ENCODE peak calls at places on chromosomes 3 and 15, in ten cellular contexts. K is CD8-positive, alpha-beta T cell; A is IMR-90; P is lower lobe of right lung; H is GM12865; D is sigmoid colon; I is psoas muscle; B is K562; V is thoracic aorta; L is neural progenitor cell. Z is an unnamed sample.

GRCh38 chr3:196440041-196440537 is 7.9 kb upstream of the UBXN7 start:
- DNase-seq in K (no peak), A (peak), P (no peak), H (peak), D (no peak), I (peak), B (no peak), V (no peak), L (no peak), Z (peak)

GRCh38 chr3:105553851-105554250 is 187.1 kb downstream of the ALCAM start:
- DNase-seq in K (no peak), A (peak), P (no peak), H (no peak), D (no peak), I (no peak), B (no peak), V (no peak), L (no peak), Z (peak)

GRCh38 chr15:58213587-58214360 is 75.6 kb downstream of the AQP9 start:
- DNase-seq in K (no peak), A (peak), P (no peak), H (no peak), D (no peak), I (no peak), B (no peak), V (no peak), L (no peak), Z (peak)

GRCh38 chr3:42094992-42095391 is 3.8 kb downstream of the TRAK1 start:
- DNase-seq in K (no peak), A (no peak), P (no peak), H (no peak), D (no peak), I (no peak), B (no peak), V (no peak), L (no peak), Z (no peak)

GRCh38 chr3:42535981-42536784 is 33.7 kb downstream of the VIPR1 start:
- DNase-seq in K (peak), A (no peak), P (no peak), H (peak), D (no peak), I (no peak), B (peak), V (no peak), L (peak), Z (peak)

GRCh38 chr15:85618956-85619491 is 175.7 kb downstream of the KLHL25 start:
- DNase-seq in K (peak), A (peak), P (no peak), H (peak), D (peak), I (peak), B (no peak), V (peak), L (peak), Z (peak)

GRCh38 chr3:98039322-98040024 is 4.4 kb upstream of the GABRR3 start:
- DNase-seq in K (peak), A (peak), P (no peak), H (peak), D (no peak), I (no peak), B (peak), V (peak), L (peak), Z (peak)

GRCh38 chr3:65871305-65872141 is 167.2 kb downstream of the MAGI1 start:
- DNase-seq in K (no peak), A (peak), P (peak), H (no peak), D (peak), I (peak), B (no peak), V (no peak), L (peak), Z (peak)

GRCh38 chr3:108283006-108283405 is 13.3 kb upstream of the HHLA2 start:
- DNase-seq in K (no peak), A (no peak), P (no peak), H (no peak), D (no peak), I (no peak), B (no peak), V (no peak), L (no peak), Z (no peak)

GRCh38 chr15:89400121-89400996 is 65.7 kb upstream of the POLG start:
- DNase-seq in K (no peak), A (no peak), P (no peak), H (no peak), D (no peak), I (no peak), B (no peak), V (no peak), L (peak), Z (no peak)

GRCh38 chr15:89400997-89401590 is 66.5 kb upstream of the POLG start:
- DNase-seq in K (no peak), A (no peak), P (no peak), H (no peak), D (no peak), I (no peak), B (no peak), V (no peak), L (no peak), Z (no peak)

GRCh38 chr15:89402406-89402805 is 67.8 kb upstream of the POLG start:
- DNase-seq in K (no peak), A (no peak), P (no peak), H (no peak), D (no peak), I (no peak), B (no peak), V (no peak), L (no peak), Z (no peak)

GRCh38 chr15:89399390-89400120 is 64.9 kb upstream of the POLG start:
- DNase-seq in K (peak), A (no peak), P (no peak), H (peak), D (no peak), I (no peak), B (peak), V (no peak), L (peak), Z (no peak)

GRCh38 chr15:89401636-89402252 is 67.1 kb upstream of the POLG start:
- DNase-seq in K (no peak), A (peak), P (no peak), H (peak), D (no peak), I (no peak), B (peak), V (no peak), L (no peak), Z (peak)
- TF ChIP-seq CTCF in K (no peak), A (no peak), P (no peak), H (no peak), D (no peak), I (no peak), B (no peak), V (no peak), L (no peak), Z (no peak)

GRCh38 chr15:56987286-56987685 is 68.8 kb downstream of the TCF12 start:
- DNase-seq in K (no peak), A (no peak), P (no peak), H (no peak), D (no peak), I (no peak), B (no peak), V (no peak), L (no peak), Z (no peak)

GRCh38 chr15:56985871-56986270 is 67.4 kb downstream of the TCF12 start:
- DNase-seq in K (no peak), A (no peak), P (no peak), H (no peak), D (no peak), I (no peak), B (no peak), V (no peak), L (no peak), Z (no peak)

GRCh38 chr15:56988219-56988618 is 69.8 kb downstream of the TCF12 start:
- DNase-seq in K (no peak), A (no peak), P (no peak), H (no peak), D (no peak), I (no peak), B (no peak), V (no peak), L (no peak), Z (no peak)

GRCh38 chr15:56982987-56983386 is 64.5 kb downstream of the TCF12 start:
- DNase-seq in K (no peak), A (no peak), P (no peak), H (no peak), D (no peak), I (no peak), B (no peak), V (no peak), L (peak), Z (no peak)

DNA sequence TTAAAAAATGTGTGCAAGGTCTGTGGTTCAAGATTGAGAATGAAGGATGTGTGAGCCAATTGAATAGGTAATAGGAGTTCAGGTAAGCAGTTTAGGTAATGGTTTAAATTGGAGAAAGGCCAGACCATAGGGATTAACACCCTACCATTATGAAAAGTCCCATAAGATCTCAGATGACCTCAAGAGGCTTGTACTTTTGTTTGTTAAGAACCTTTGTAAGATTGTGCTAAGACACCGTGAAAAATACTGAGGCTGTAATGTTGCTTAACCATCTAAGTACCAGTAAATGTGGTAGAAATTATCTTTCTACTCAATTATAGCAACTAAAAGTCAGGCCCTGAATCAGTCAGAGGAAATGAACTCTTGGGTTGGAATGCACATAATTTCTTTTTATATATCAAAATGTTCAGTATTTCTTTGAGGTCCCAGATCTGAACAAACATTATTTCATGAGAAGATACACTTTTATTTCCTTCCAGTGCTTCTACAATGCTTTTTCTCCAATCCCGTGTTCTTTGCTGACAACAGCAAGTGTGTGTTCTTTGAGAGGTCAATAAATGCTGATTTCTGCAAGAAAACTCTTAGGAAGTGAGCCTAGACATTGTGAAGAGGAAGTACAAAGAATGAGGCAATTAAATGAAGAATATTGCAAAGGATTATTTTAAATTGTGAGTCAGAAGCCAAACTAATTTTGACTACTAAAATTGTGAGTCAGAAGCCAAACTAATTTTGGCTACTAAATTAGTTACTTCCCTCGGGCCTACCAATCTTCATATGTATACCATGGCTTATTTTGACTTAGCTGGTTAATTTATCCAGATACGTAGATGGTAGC is 66.5 kb downstream of the TCF12 start:
- DNase-seq in K (no peak), A (peak), P (no peak), H (no peak), D (no peak), I (no peak), B (no peak), V (no peak), L (no peak), Z (peak)
- H3K4me3 ChIP-seq in K (no peak), A (no peak), P (no peak), H (no peak), D (no peak), I (no peak), B (no peak), V (no peak), L (no peak), Z (no peak)

GRCh38 chr15:74821790-74822158 is 4.7 kb upstream of the CPLX3 start:
- DNase-seq in K (no peak), A (no peak), P (no peak), H (no peak), D (no peak), I (no peak), B (no peak), V (no peak), L (no peak), Z (no peak)
- TF ChIP-seq CTCF in K (no peak), A (no peak), P (no peak), H (no peak), D (no peak), I (no peak), B (no peak), V (no peak), L (no peak), Z (no peak)

DNA sequence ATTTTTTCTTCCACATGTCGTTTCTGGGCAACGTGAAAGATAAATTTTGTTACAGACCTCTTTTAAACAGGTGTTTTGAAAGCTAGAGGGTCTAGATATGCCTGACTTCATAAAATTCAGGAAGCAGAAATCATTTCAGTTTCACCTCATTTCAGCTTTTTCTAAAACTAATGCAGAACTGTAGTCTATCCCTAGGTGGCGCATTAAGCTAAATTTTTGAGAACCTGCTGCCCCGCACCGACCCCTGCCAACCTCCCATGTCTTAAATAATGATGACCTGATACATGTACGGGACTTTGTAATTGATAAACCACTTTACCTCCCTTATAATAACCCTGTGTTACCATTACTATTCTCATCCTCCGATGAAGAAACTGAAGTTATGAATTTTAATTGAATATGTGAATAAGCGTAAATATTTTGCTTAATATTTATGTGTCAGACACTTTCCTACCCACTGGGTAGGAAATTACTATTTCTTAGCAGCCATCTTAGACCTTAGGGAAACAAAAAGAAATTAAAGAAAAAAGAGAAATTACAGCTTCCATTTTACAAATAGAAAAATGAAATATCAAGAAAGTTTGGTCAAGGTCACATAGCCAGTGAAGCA is 78.7 kb upstream of the GCNT3 start:
- DNase-seq in K (no peak), A (peak), P (no peak), H (peak), D (peak), I (no peak), B (peak), V (no peak), L (peak), Z (peak)
- H3K4me3 ChIP-seq in K (no peak), A (no peak), P (no peak), H (peak), D (no peak), I (no peak), B (no peak), V (no peak), L (no peak), Z (no peak)

GRCh38 chr15:100159436-100159835 is 182.3 kb downstream of the ADAMTS17 start:
- DNase-seq in K (no peak), A (no peak), P (no peak), H (no peak), D (no peak), I (no peak), B (no peak), V (no peak), L (no peak), Z (no peak)
- TF ChIP-seq CTCF in K (no peak), A (no peak), P (no peak), H (no peak), D (no peak), I (no peak), B (no peak), V (no peak), L (no peak), Z (no peak)

GRCh38 chr3:126510323-126510910 is 7.2 kb downstream of the UROC1 start:
- DNase-seq in K (no peak), A (no peak), P (peak), H (no peak), D (peak), I (peak), B (no peak), V (no peak), L (no peak), Z (no peak)

GRCh38 chr3:126507886-126508285 is 9.7 kb downstream of the UROC1 start:
- DNase-seq in K (no peak), A (no peak), P (peak), H (no peak), D (no peak), I (peak), B (no peak), V (no peak), L (no peak), Z (no peak)

GRCh38 chr3:126511291-126511690 is 6.3 kb downstream of the UROC1 start:
- DNase-seq in K (no peak), A (no peak), P (peak), H (no peak), D (peak), I (no peak), B (no peak), V (no peak), L (no peak), Z (no peak)

GRCh38 chr3:126508539-126508938 is 9.0 kb downstream of the UROC1 start:
- DNase-seq in K (no peak), A (no peak), P (peak), H (no peak), D (peak), I (no peak), B (no peak), V (no peak), L (no peak), Z (peak)

GRCh38 chr3:126509565-126510322 is 7.8 kb downstream of the UROC1 start:
- DNase-seq in K (no peak), A (no peak), P (peak), H (no peak), D (peak), I (peak), B (no peak), V (no peak), L (no peak), Z (no peak)
- H3K4me3 ChIP-seq in K (no peak), A (no peak), P (no peak), H (no peak), D (no peak), I (no peak), B (no peak), V (no peak), L (no peak), Z (no peak)

GRCh38 chr15:77819841-77820728 is 187.4 kb upstream of the LINGO1 start:
- DNase-seq in K (no peak), A (no peak), P (no peak), H (no peak), D (no peak), I (no peak), B (peak), V (no peak), L (peak), Z (no peak)
- TF ChIP-seq CTCF in K (no peak), A (no peak), P (no peak), H (no peak), D (no peak), I (no peak), B (peak), V (no peak), L (peak), Z (peak)

DNA sequence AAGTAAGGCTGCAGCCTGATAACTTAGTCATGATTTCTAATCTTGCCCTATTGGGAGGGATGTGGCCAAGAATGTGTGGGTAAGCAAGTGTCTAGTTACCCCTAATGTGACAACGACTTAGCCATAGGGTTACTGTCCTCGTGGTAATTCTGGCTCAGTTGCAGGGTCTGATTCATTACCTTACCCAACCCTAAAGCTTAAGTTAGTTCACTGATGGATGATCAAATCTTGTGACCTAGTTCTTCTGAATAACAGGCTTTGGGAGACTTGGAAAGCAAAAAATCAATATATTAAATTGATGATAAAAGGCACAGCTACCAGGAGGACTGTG is 1.6 kb upstream of the INTS14 start:
- DNase-seq in K (no peak), A (peak), P (no peak), H (no peak), D (no peak), I (no peak), B (no peak), V (no peak), L (no peak), Z (peak)
- H3K4me3 ChIP-seq in K (no peak), A (no peak), P (no peak), H (no peak), D (no peak), I (no peak), B (no peak), V (no peak), L (no peak), Z (no peak)

DNA sequence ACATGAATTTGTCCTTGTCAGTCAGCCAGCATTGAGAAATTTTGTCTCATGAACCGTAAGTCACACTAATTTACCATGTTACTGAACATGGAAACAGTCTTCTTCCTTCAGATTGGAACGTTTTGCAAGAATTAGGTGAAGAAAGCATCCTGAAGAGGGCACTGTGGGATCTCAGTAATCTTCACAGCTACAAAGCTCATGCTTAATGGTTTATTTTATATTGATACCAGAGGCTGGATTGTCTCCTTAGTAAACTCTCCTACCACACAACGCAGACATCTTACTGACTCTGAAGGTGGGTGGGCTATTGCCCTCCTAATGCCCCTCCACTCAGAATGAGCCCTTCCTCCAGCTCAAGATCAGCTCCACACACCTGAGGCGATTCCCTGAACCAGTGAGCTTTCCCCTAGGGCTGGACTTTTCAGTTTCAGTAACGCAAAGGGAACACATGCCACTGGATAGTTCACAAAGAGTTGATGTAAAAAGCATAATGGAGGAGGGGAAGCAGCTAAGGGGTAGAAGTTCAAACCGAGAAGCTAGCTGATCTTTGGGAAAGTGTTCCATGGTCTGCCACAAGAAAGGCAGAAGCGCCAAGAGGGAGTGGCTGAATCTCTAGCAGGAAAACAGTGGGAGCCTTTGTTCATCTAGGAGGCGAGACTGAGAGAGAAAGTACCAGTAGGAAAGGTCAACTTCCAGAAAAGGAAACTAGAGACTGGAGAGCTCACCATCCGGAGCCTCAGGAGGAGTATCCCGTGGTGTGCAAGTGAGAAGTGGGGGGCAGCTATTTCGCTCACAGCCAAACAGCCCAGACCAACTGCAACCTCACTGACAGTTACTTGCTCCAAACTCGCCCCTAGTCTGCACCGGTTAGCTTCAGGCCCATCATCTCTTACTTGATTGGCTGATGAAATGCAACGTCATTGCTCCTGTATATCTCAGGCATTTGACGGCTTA is at the start of gene SLC9C1:
- DNase-seq in K (no peak), A (peak), P (no peak), H (peak), D (no peak), I (no peak), B (peak), V (no peak), L (peak), Z (peak)
- TF ChIP-seq CTCF in K (peak), A (peak), P (peak), H (peak), D (peak), I (peak), B (peak), V (peak), L (peak), Z (peak)